ENCODE peak calls at places on chromosomes 11 and 22, in nine cellular contexts. W is fibroblast of mammary gland; F is non-pigmented ciliary epithelial cell; M is activated T-helper 1 cell treated with anti-CD3 and anti-CD28 coated beads, Interleukin-12 subunit alpha, Interleukin-12 subunit beta, Interleukin-2, Interleukin-4 antibody, amounts not matched to agents 30 ng/mL and 10 ng/mL and 1 ng/mL, durations not matched to agents 14 hours and 24 hours and 36 hours; G is uterus; D is activated CD4-positive, alpha-beta T cell treated with anti-CD3 and anti-CD28 coated beads, Interleukin-2, amount 50 U/mL, for 48 hours; K is bronchial epithelial cell; A is memory B cell; N is smooth muscle cell of the brain vasculature. B is an unnamed sample.

GRCh38 chr11:5380740-5381342 is 2.8 kb upstream of the OR51M1 start:
- DNase-seq in W (peak), F (peak), M (peak), G (no peak), D (peak), K (peak), A (peak), N (peak), B (peak)

GRCh38 chr11:70915158-70915795 is 337.1 kb downstream of the SHANK2 start:
- DNase-seq in W (no peak), F (no peak), M (no peak), G (no peak), D (no peak), K (no peak), A (no peak), N (no peak), B (no peak)

GRCh38 chr11:94876645-94877445 is 96.5 kb downstream of the CWC15 start:
- DNase-seq in W (peak), F (peak), M (peak), G (peak), D (peak), K (peak), A (no peak), N (peak), B (peak)

GRCh38 chr11:113645593-113646349 is 60.3 kb downstream of the TMPRSS5 start:
- DNase-seq in W (no peak), F (no peak), M (no peak), G (no peak), D (no peak), K (no peak), A (no peak), N (no peak), B (no peak)

GRCh38 chr22:19129871-19130270 is 1.2 kb upstream of the TSSK2 start:
- DNase-seq in W (no peak), F (no peak), M (no peak), G (no peak), D (no peak), K (peak), A (no peak), N (no peak), B (no peak)

GRCh38 chr11:85918910-85919794 is 64.0 kb downstream of the CCDC83 start:
- DNase-seq in W (peak), F (no peak), M (no peak), G (no peak), D (no peak), K (no peak), A (no peak), N (no peak), B (no peak)

GRCh38 chr11:72413914-72414628 is 20.3 kb downstream of the CLPB start:
- DNase-seq in W (peak), F (peak), M (peak), G (peak), D (peak), K (peak), A (peak), N (no peak), B (peak)

GRCh38 chr22:39312410-39312809 is 7.0 kb downstream of the RPL3 start:
- DNase-seq in W (no peak), F (no peak), M (no peak), G (no peak), D (peak), K (no peak), A (no peak), N (no peak), B (no peak)

GRCh38 chr11:8601376-8602133 is 7.5 kb upstream of the STK33 start:
- DNase-seq in W (no peak), F (no peak), M (no peak), G (no peak), D (no peak), K (no peak), A (no peak), N (no peak), B (no peak)

GRCh38 chr11:128897841-128898240 is 6.7 kb downstream of the KCNJ5 start:
- DNase-seq in W (peak), F (no peak), M (no peak), G (no peak), D (no peak), K (no peak), A (no peak), N (no peak), B (no peak)

GRCh38 chr11:64741393-64742086 is 2.4 kb downstream of the RASGRP2 start:
- DNase-seq in W (no peak), F (no peak), M (no peak), G (no peak), D (no peak), K (no peak), A (no peak), N (no peak), B (no peak)

GRCh38 chr11:75570559-75571139 is 8.6 kb downstream of the SERPINH1 start:
- DNase-seq in W (no peak), F (no peak), M (no peak), G (no peak), D (no peak), K (no peak), A (no peak), N (no peak), B (no peak)

B was measured in renal cortical epithelial cell.